ENCODE peak calls at places on chromosome 12, in eight cellular contexts. W, P, E, S, J, K, M and R are unnamed samples.

GRCh38 chr12:3184485-3184884 is 107.3 kb downstream of the TSPAN9 start:
- DNase-seq in P (no peak), K (no peak), M (no peak), J (no peak), W (no peak), S (no peak), E (no peak), R (no peak)

GRCh38 chr12:95002754-95003153 is 743 bp downstream of the NDUFA12 start:
- DNase-seq in S (no peak), J (no peak), W (no peak), E (no peak), M (no peak), P (no peak), K (no peak), R (no peak)

GRCh38 chr12:109716512-109717389 is 3.1 kb downstream of the FAM222A start:
- DNase-seq in W (peak; percentile 37), S (no peak), K (no peak), J (no peak), P (peak; percentile 63), M (no peak), E (peak; percentile 87), R (peak; percentile 58)

GRCh38 chr12:52824741-52825410 is 9.2 kb downstream of the KRT79 start:
- DNase-seq in M (no peak), K (no peak), J (no peak), E (no peak), S (no peak), P (no peak), W (no peak), R (no peak)

GRCh38 chr12:104890463-104891096 is 67.5 kb downstream of the SLC41A2 start:
- DNase-seq in J (no peak), W (no peak), M (no peak), K (no peak), P (no peak), E (no peak), S (no peak), R (no peak)

GRCh38 chr12:7162691-7163114 is 26.8 kb upstream of the PEX5 start:
- DNase-seq in J (no peak), M (no peak), S (no peak), P (peak; percentile 44), E (peak; percentile 58), K (no peak), W (no peak), R (peak; percentile 76)

GRCh38 chr12:93183940-93184663 is 193.6 kb upstream of the NUDT4 start:
- DNase-seq in K (no peak), J (no peak), W (peak; percentile 13), S (no peak), E (no peak), P (peak; percentile 61), M (no peak), R (no peak)

GRCh38 chr12:31922341-31923062 is 36.7 kb upstream of the RESF1 start:
- DNase-seq in P (no peak), M (peak; percentile 59), S (no peak), J (no peak), E (no peak), K (no peak), W (no peak), R (no peak)

GRCh38 chr12:101695698-101696097 is 1.7 kb upstream of the CHPT1 start:
- DNase-seq in W (no peak), K (no peak), M (no peak), E (no peak), P (no peak), J (no peak), S (no peak), R (no peak)

GRCh38 chr12:94761559-94761958 is 111.2 kb upstream of the TMCC3 start:
- DNase-seq in E (no peak), P (no peak), K (no peak), M (peak; percentile 42), W (no peak), J (no peak), S (no peak), R (no peak)

GRCh38 chr12:59972941-59973340 is 377.1 kb downstream of the SLC16A7 start:
- DNase-seq in P (no peak), W (no peak), K (no peak), S (no peak), M (no peak), E (no peak), J (no peak), R (no peak)

GRCh38 chr12:22453511-22453910 is 90.8 kb downstream of the C2CD5 start:
- DNase-seq in E (no peak), K (no peak), M (no peak), W (no peak), P (no peak), S (no peak), J (no peak), R (no peak)